ENCODE peak calls at places on chromosomes 4 and X, in eight cellular contexts. L, E, V, K, T, N, F and M are unnamed samples.

GRCh38 chrX:57951666-57952319 is 41.5 kb upstream of the ZXDA start:
- DNase-seq in V (no peak), T (peak; percentile 77), K (no peak), N (peak; percentile 61), E (no peak), F (peak; percentile 65), L (no peak), M (peak; percentile 26)

GRCh38 chr4:73600917-73601316 is 19.3 kb downstream of the RASSF6 start:
- DNase-seq in K (no peak), T (no peak), N (no peak), V (no peak), L (no peak), F (no peak), E (no peak), M (no peak)

GRCh38 chr4:52799813-52800212 is 48.6 kb upstream of the ERVMER34-1 start:
- DNase-seq in E (no peak), V (no peak), K (peak; percentile 2), F (no peak), N (no peak), T (no peak), L (no peak), M (no peak)

GRCh38 chr4:162017863-162018262 is 145.9 kb downstream of the FSTL5 start:
- DNase-seq in F (no peak), N (no peak), E (no peak), V (no peak), K (no peak), L (no peak), T (no peak), M (no peak)

GRCh38 chrX:72108666-72109065 is 23.0 kb downstream of the RTL5 start:
- DNase-seq in N (no peak), E (no peak), T (no peak), K (no peak), F (no peak), L (no peak), V (no peak), M (no peak)

GRCh38 chr4:20028694-20029093 is 223.0 kb upstream of the SLIT2 start:
- DNase-seq in K (no peak), L (no peak), E (no peak), V (no peak), T (no peak), N (no peak), F (no peak), M (no peak)

GRCh38 chrX:129359269-129359668 is 164.0 kb downstream of the SMARCA1 start:
- DNase-seq in V (no peak), L (no peak), F (no peak), E (no peak), T (no peak), K (no peak), N (no peak), M (no peak)

GRCh38 chrX:71652405-71652804 is 14.9 kb upstream of the LOC101059915 start:
- DNase-seq in T (no peak), F (no peak), K (peak; percentile 61), E (peak; percentile 52), N (no peak), L (peak; percentile 63), V (peak; percentile 51), M (no peak)

GRCh38 chr4:41260315-41260714 is 3.6 kb downstream of the UCHL1 start:
- DNase-seq in F (no peak), N (no peak), E (no peak), L (no peak), V (no peak), T (no peak), K (no peak), M (no peak)

GRCh38 chrX:39162322-39162721 is 361.1 kb downstream of the MID1IP1 start:
- DNase-seq in E (no peak), N (no peak), L (no peak), F (no peak), K (no peak), T (peak; percentile 79), V (peak; percentile 29), M (no peak)

GRCh38 chr4:98838977-98839618 is 89.8 kb downstream of the EIF4E start:
- DNase-seq in L (no peak), V (no peak), K (no peak), T (no peak), F (no peak), N (no peak), E (no peak), M (peak; percentile 44)

GRCh38 chr4:5707366-5708133 is 809 bp downstream of the EVC2 start:
- DNase-seq in F (no peak), E (no peak), V (no peak), N (no peak), T (no peak), L (no peak), K (no peak), M (no peak)

GRCh38 chr4:175470141-175470540 is 341.9 kb downstream of the GPM6A start:
- DNase-seq in V (no peak), L (no peak), K (no peak), N (no peak), T (no peak), E (no peak), F (no peak), M (no peak)

GRCh38 chr4:78325244-78326187 is 226.1 kb upstream of the ANXA3 start:
- DNase-seq in F (no peak), T (no peak), K (no peak), E (no peak), L (no peak), V (no peak), N (no peak), M (no peak)

GRCh38 chr4:147325566-147325965 is 155.3 kb upstream of the EDNRA start:
- DNase-seq in T (no peak), K (no peak), E (no peak), F (no peak), L (no peak), N (no peak), V (no peak), M (no peak)

GRCh38 chrX:1537031-1537715 is at the start of gene P2RY8:
- DNase-seq in T (peak; percentile 95), K (peak; percentile 64), F (peak; percentile 79), L (peak; percentile 80), E (peak; percentile 63), V (peak; percentile 60), N (peak; percentile 74), M (peak; percentile 61)
- TF ChIP-seq POLR2A in T (peak; percentile 50), K (no peak), F (no peak), L (no peak), E (no peak), V (peak; percentile 24), N (no peak), M (no peak)

GRCh38 chr4:30776451-30776850 is 56.3 kb downstream of the PCDH7 start:
- DNase-seq in N (no peak), K (no peak), F (no peak), L (no peak), E (no peak), V (no peak), T (no peak), M (no peak)
- H3K4me1 ChIP-seq in N (no peaks in the 10 kb centered on the region), K (no peaks in the 10 kb centered on the region), F (peaks cover 6% of the 10 kb centered on the region), L (no peaks in the 10 kb centered on the region), E (peaks cover 6% of the 10 kb centered on the region), V (no peaks in the 10 kb centered on the region), T (no peaks in the 10 kb centered on the region), M (no peaks in the 10 kb centered on the region)

GRCh38 chr4:47493238-47494123 is 8.4 kb downstream of the ATP10D start:
- DNase-seq in L (no peak), K (no peak), E (no peak), F (no peak), T (no peak), N (no peak), V (no peak), M (no peak)
- TF ChIP-seq POLR2A in L (no peak), K (no peak), E (no peak), F (no peak), T (no peak), N (no peak), V (no peak), M (no peak)

GRCh38 chrX:47216393-47216925 is 2.0 kb upstream of the CDK16 start:
- DNase-seq in E (no peak), V (no peak), F (no peak), N (peak; percentile 56), T (peak; percentile 77), K (no peak), L (no peak), M (no peak)
- H3K4me1 ChIP-seq in E (peaks cover 37% of the 10 kb centered on the region), V (peaks cover 26% of the 10 kb centered on the region), F (peaks cover 42% of the 10 kb centered on the region), N (peaks cover 31% of the 10 kb centered on the region), T (peaks cover 31% of the 10 kb centered on the region), K (peaks cover 26% of the 10 kb centered on the region), L (peaks cover 17% of the 10 kb centered on the region), M (peaks cover 30% of the 10 kb centered on the region)

DNA sequence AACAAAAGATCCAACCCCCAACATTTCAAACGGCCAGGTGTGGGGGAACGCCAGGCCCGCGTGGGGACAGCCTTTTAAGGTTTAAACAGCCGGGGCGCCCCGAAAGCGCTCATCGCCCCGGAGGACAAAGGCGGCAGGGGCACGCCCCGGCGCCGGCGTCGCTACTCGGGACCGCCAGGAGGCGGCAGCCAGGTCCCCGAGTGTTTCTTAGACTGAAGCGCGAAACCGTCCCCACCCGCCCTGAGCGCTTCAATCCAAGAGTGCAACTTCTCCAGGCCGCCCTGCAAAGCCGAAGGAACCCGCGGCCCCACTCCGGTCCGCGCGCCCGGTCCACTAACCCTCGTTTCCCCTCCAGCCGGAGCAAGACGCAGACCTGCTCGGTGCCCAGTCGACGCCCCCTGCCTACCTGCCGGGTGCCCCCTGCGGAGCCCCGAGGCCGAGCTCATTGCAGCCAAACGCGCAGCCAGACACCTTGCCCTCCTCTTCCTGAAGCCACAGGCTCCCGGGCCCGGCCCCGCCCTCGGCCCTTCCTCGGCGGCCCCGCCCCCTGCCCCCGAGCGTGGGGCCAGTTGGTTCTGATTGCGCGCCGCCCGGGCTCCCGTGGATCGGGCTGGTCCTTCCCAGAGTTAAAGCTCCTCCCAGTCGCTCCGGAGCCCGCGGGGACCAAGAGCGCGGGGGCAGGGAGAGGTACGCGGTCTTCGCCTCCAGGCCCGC is at the start of gene CASP6:
- DNase-seq in L (peak; percentile 71), N (peak; percentile 90), K (peak; percentile 73), F (peak; percentile 91), V (peak; percentile 92), T (peak; percentile 95), E (peak; percentile 92), M (peak; percentile 93)
- TF ChIP-seq POLR2A in L (peak; percentile 47), N (no peak), K (peak; percentile 42), F (peak; percentile 55), V (peak; percentile 74), T (no peak), E (no peak), M (no peak)